ENCODE peak calls at places on chromosomes 13 and 19, in seven cellular contexts. N is gastrocnemius medialis, B is stomach, D is A549, R is astrocyte of the spinal cord, K is GM23338, S is IMR-90. F is an unnamed sample.
A peak's percentile ranks its signal among the peaks of the same experiment; 100 is the strongest.

GRCh38 chr13:26707122-26708006 is 53.2 kb downstream of the GPR12 start:
- DNase-seq in N (no peak), B (no peak), D (peak; percentile 14), R (peak; percentile 45), K (peak; percentile 91), S (peak; percentile 58), F (no peak)

GRCh38 chr13:109509154-109509905 is 277.1 kb downstream of the IRS2 start:
- DNase-seq in N (no peak), B (no peak), D (no peak), R (peak; percentile 77), K (no peak), S (peak; percentile 66), F (no peak)

GRCh38 chr19:3358392-3358918 is 7.9 kb upstream of the NFIC start:
- DNase-seq in N (no peak), B (no peak), D (no peak), R (no peak), K (no peak), S (no peak), F (no peak)

GRCh38 chr13:113861433-113862030 is 2.3 kb downstream of the GAS6 start:
- DNase-seq in N (no peak), B (no peak), D (no peak), R (no peak), K (no peak), S (no peak), F (no peak)

GRCh38 chr19:43751466-43752220 is 3.1 kb downstream of the SMG9 start:
- DNase-seq in N (no peak), B (no peak), D (no peak), R (peak; percentile 53), K (no peak), S (peak; percentile 74), F (no peak)

GRCh38 chr13:96539791-96540190 is 449.9 kb downstream of the HS6ST3 start:
- DNase-seq in N (peak; percentile 21), B (no peak), D (no peak), R (no peak), K (no peak), S (no peak), F (no peak)

GRCh38 chr13:72839831-72840426 is 58.0 kb downstream of the PIBF1 start:
- DNase-seq in N (no peak), B (peak; percentile 72), D (peak; percentile 31), R (peak; percentile 46), K (peak; percentile 75), S (peak; percentile 42), F (peak; percentile 15)

GRCh38 chr13:25286308-25286968 is 850 bp downstream of the MTMR6 start:
- DNase-seq in N (no peak), B (no peak), D (no peak), R (peak; percentile 48), K (peak; percentile 36), S (peak; percentile 58), F (no peak)

GRCh38 chr13:25214371-25215252 is 42.5 kb upstream of the AMER2 start:
- DNase-seq in N (peak; percentile 70), B (no peak), D (no peak), R (peak; percentile 22), K (peak; percentile 50), S (peak; percentile 21), F (no peak)

GRCh38 chr19:18603255-18603957 is 3.2 kb downstream of the CRLF1 start:
- DNase-seq in N (no peak), B (no peak), D (no peak), R (peak; percentile 7), K (peak; percentile 84), S (no peak), F (no peak)

GRCh38 chr13:94761407-94761806 is 49.1 kb upstream of the SOX21 start:
- DNase-seq in N (no peak), B (no peak), D (no peak), R (no peak), K (peak; percentile 86), S (no peak), F (no peak)

GRCh38 chr19:12872941-12873890 is 8.0 kb downstream of the DNASE2 start:
- DNase-seq in N (peak; percentile 76), B (peak; percentile 88), D (no peak), R (peak; percentile 43), K (peak; percentile 97), S (peak; percentile 37), F (no peak)

GRCh38 chr19:13537454-13537853 is 31.2 kb upstream of the CACNA1A start:
- DNase-seq in N (no peak), B (no peak), D (no peak), R (no peak), K (peak; percentile 68), S (no peak), F (no peak)

GRCh38 chr13:26968431-26969335 is 202.9 kb downstream of the USP12 start:
- DNase-seq in N (no peak), B (peak; percentile 76), D (no peak), R (no peak), K (no peak), S (peak; percentile 23), F (no peak)

GRCh38 chr13:18946738-18947137 is 234.9 kb downstream of the TUBA3C start:
- DNase-seq in N (no peak), B (no peak), D (no peak), R (no peak), K (no peak), S (no peak), F (no peak)

GRCh38 chr13:47215741-47216140 is 318.9 kb upstream of the HTR2A start:
- DNase-seq in N (no peak), B (no peak), D (no peak), R (peak; percentile 94), K (peak; percentile 39), S (peak; percentile 87), F (peak; percentile 81)

GRCh38 chr19:29121684-29122083 is 91.3 kb downstream of the UQCRFS1 start:
- DNase-seq in N (no peak), B (no peak), D (no peak), R (no peak), K (peak; percentile 66), S (no peak), F (no peak)
- TF ChIP-seq CTCF in N (no peak), B (no peak), D (peak; percentile 9), R (no peak), K (peak; percentile 70), S (peak; percentile 44), F (no peak)

DNA sequence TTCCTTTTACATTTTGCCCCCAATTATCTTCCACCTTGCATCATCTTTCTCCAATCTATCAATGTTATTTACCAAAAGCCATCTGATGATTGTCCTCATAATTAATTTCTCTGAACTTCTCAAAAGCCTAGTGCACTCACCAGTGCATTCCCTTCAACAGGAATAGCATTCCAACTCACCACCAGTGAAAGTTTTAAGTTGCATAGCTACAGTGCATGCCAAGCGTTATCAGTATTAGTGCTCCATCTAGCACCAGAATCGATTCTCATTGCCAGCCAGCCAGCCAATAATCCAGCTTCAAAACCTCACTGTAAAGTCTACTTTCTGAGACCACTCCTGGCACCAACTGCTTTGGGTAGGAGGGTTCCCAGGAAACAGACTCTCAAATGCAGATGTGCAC is 7.4 kb downstream of the MYCBP2 start:
- DNase-seq in N (no peak), B (no peak), D (no peak), R (no peak), K (no peak), S (no peak), F (no peak)
- H3K4me3 ChIP-seq in N (no peak overlapping the region), B (no peak overlapping the region), D (no peak overlapping the region), R (no peak overlapping the region), K (no peak overlapping the region), S (no peak overlapping the region), F (no peak overlapping the region)

GRCh38 chr19:53774011-53774410 is 50.1 kb downstream of the NLRP12 start:
- DNase-seq in N (no peak), B (no peak), D (no peak), R (no peak), K (no peak), S (no peak), F (no peak)

GRCh38 chr19:53771133-53771532 is 53.0 kb downstream of the NLRP12 start:
- DNase-seq in N (no peak), B (no peak), D (no peak), R (no peak), K (peak; percentile 73), S (no peak), F (no peak)

GRCh38 chr19:53775524-53775923 is 48.6 kb downstream of the NLRP12 start:
- DNase-seq in N (no peak), B (no peak), D (no peak), R (no peak), K (no peak), S (no peak), F (no peak)

GRCh38 chr19:53768401-53768800 is 55.7 kb downstream of the NLRP12 start:
- DNase-seq in N (no peak), B (no peak), D (no peak), R (no peak), K (no peak), S (no peak), F (no peak)

GRCh38 chr19:53772943-53773342 is 51.2 kb downstream of the NLRP12 start:
- DNase-seq in N (no peak), B (peak; percentile 44), D (peak; percentile 38), R (peak; percentile 43), K (peak; percentile 95), S (peak; percentile 47), F (no peak)
- TF ChIP-seq CTCF in N (peak; percentile 13), B (peak; percentile 59), D (peak; percentile 63), R (peak; percentile 69), K (peak; percentile 89), S (peak; percentile 45), F (peak; percentile 65)

GRCh38 chr19:289651-290538 is 1.3 kb downstream of the PLPP2 start:
- DNase-seq in N (no peak), B (peak; percentile 87), D (peak; percentile 83), R (peak; percentile 65), K (peak; percentile 87), S (peak; percentile 25), F (peak; percentile 48)

GRCh38 chr19:292281-292884 is 1.2 kb upstream of the PLPP2 start:
- DNase-seq in N (no peak), B (peak; percentile 18), D (no peak), R (no peak), K (no peak), S (no peak), F (no peak)

GRCh38 chr19:291561-292280 is 518 bp upstream of the PLPP2 start:
- DNase-seq in N (no peak), B (peak; percentile 48), D (no peak), R (no peak), K (peak; percentile 39), S (no peak), F (no peak)

GRCh38 chr19:288911-289310 is 2.3 kb downstream of the PLPP2 start:
- DNase-seq in N (no peak), B (peak; percentile 25), D (no peak), R (no peak), K (no peak), S (no peak), F (no peak)

DNA sequence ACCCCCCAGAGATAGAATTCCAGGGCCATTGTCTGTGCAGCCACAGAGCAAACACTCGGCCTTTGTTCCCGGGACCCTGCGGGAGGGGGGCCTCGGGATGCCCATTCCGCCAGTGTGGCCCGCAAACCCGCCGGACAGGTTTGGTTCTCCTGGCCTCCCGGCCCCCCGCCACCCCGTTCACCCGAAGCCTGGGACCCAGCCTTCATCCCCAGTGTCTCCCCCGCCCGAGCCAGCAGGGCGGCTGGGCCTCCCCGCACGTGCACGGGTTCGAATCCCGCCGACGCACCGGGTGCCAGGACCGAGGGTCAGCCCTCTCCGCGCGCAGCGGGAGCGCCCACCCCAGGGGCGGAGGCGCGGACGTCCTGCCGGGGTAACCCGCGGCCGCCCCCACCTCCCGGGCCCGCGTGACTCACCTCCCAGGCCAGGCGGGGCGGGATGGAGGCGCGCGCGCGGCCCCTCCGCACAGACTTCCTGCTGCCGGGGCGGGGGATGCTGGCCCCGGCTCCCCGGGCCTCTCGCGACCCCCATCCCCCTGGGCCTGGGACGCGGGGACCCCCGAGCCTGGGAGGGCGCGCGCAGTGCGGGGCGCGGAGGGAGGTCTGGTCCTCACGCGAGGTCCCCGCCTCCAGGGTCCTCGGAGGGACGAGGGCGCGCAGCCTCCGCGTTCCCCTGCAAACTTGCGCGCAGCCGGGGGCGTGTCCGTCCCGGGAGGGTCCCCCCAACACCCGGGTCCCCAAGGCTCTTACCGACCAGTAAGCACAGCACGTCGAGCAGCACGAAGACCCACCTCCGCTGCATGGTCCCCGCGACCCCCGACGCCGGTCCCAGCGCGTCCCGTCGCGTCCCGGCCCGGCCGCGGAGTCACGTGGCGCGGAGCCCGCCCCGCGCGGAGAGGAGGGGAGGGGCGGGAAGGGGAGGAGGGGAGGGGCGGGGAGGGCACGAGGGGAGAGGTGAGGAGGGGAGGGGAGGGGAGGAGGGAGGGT is at the start of gene PLPP2:
- DNase-seq in N (no peak), B (peak; percentile 93), D (peak; percentile 40), R (peak; percentile 33), K (peak; percentile 96), S (no peak), F (no peak)
- H3K4me3 ChIP-seq in N (no peak within 1 kb of the TSS), B (peak within 1 kb of the TSS; percentile 56), D (peak within 1 kb of the TSS; percentile 87), R (peak within 1 kb of the TSS; percentile 52), K (peak within 1 kb of the TSS; percentile 61), S (peak within 1 kb of the TSS; percentile 59), F (peak within 1 kb of the TSS; percentile 55)

F was measured in retinal pigment epithelial cell.